ENCODE peak calls at places on chromosomes 5 and 9, in four cellular contexts. One of them, this sample, is unnamed.

GRCh38 chr9:81303658-81304057 is 385.7 kb downstream of the TLE1 start:
- DNase-seq in AG04450: no peak
- DNase-seq in cerebellar cortex: no peak
- DNase-seq in NCI-H460: no peak
- DNase-seq in this sample: no peak

GRCh38 chr9:34988218-34989055 is 1.1 kb upstream of the DNAJB5 start:
- DNase-seq in AG04450: no peak
- DNase-seq in cerebellar cortex: peak
- DNase-seq in NCI-H460: no peak
- DNase-seq in this sample: no peak

GRCh38 chr5:149406203-149406978 is 27.3 kb upstream of the IL17B start:
- DNase-seq in cerebellar cortex: peak
- DNase-seq in AG04450: peak
- DNase-seq in NCI-H460: no peak
- DNase-seq in this sample: no peak

GRCh38 chr5:9534881-9535517 is 10.9 kb downstream of the SEMA5A start:
- DNase-seq in AG04450: no peak
- DNase-seq in cerebellar cortex: no peak
- DNase-seq in NCI-H460: no peak
- DNase-seq in this sample: no peak

GRCh38 chr5:134143964-134144941 is 29.8 kb downstream of the TCF7 start:
- DNase-seq in AG04450: no peak
- DNase-seq in NCI-H460: no peak
- DNase-seq in cerebellar cortex: no peak
- DNase-seq in this sample: no peak

GRCh38 chr5:111748304-111748763 is 8.7 kb downstream of the NREP start:
- DNase-seq in cerebellar cortex: no peak
- DNase-seq in AG04450: peak
- DNase-seq in NCI-H460: no peak
- DNase-seq in this sample: no peak

GRCh38 chr5:147576646-147577535 is 67.0 kb upstream of the DPYSL3 start:
- DNase-seq in AG04450: no peak
- DNase-seq in NCI-H460: peak
- DNase-seq in cerebellar cortex: no peak
- DNase-seq in this sample: no peak

GRCh38 chr9:89872913-89873707 is 268.3 kb downstream of the GADD45G start:
- DNase-seq in cerebellar cortex: no peak
- DNase-seq in AG04450: no peak
- DNase-seq in NCI-H460: no peak
- DNase-seq in this sample: no peak

GRCh38 chr5:1129725-1130082 is 17.8 kb upstream of the SLC12A7 start:
- DNase-seq in cerebellar cortex: no peak
- DNase-seq in AG04450: no peak
- DNase-seq in NCI-H460: no peak
- DNase-seq in this sample: no peak

GRCh38 chr9:34991833-34992375 is 2.4 kb downstream of the DNAJB5 start:
- DNase-seq in AG04450: no peak
- DNase-seq in NCI-H460: no peak
- DNase-seq in cerebellar cortex: peak
- DNase-seq in this sample: no peak

GRCh38 chr5:74376187-74376586 is 264.3 kb downstream of the ENC1 start:
- DNase-seq in AG04450: no peak
- DNase-seq in cerebellar cortex: no peak
- DNase-seq in NCI-H460: no peak
- DNase-seq in this sample: no peak

GRCh38 chr9:125747765-125748510 is 765 bp downstream of the PBX3 start:
- DNase-seq in cerebellar cortex: peak
- DNase-seq in NCI-H460: no peak
- DNase-seq in AG04450: no peak
- DNase-seq in this sample: peak

GRCh38 chr9:108861464-108861863 is 602 bp upstream of the ACTL7A start:
- DNase-seq in cerebellar cortex: no peak
- DNase-seq in NCI-H460: no peak
- DNase-seq in AG04450: no peak
- DNase-seq in this sample: no peak

GRCh38 chr9:114055061-114055460 is 23.0 kb downstream of the AMBP start:
- DNase-seq in cerebellar cortex: no peak
- DNase-seq in NCI-H460: no peak
- DNase-seq in AG04450: no peak
- DNase-seq in this sample: no peak

GRCh38 chr9:132894857-132895846 is 16.5 kb downstream of the SPACA9 start:
- DNase-seq in AG04450: no peak
- DNase-seq in NCI-H460: no peak
- DNase-seq in cerebellar cortex: no peak
- DNase-seq in this sample: no peak

GRCh38 chr5:133508845-133509741 is 103.2 kb downstream of the FSTL4 start:
- DNase-seq in cerebellar cortex: no peak
- DNase-seq in NCI-H460: no peak
- DNase-seq in AG04450: no peak
- DNase-seq in this sample: no peak

GRCh38 chr9:38061326-38061947 is 7.6 kb downstream of the SHB start:
- DNase-seq in AG04450: no peak
- DNase-seq in cerebellar cortex: no peak
- DNase-seq in NCI-H460: no peak
- DNase-seq in this sample: no peak

GRCh38 chr5:116448450-116448849 is 126.2 kb downstream of the SEMA6A start:
- DNase-seq in AG04450: no peak
- DNase-seq in cerebellar cortex: no peak
- DNase-seq in NCI-H460: no peak
- DNase-seq in this sample: no peak

GRCh38 chr5:180975338-180975737 is 13.3 kb upstream of the BTNL3 start:
- DNase-seq in cerebellar cortex: no peak
- DNase-seq in AG04450: no peak
- DNase-seq in NCI-H460: no peak
- DNase-seq in this sample: peak

GRCh38 chr5:134467231-134467630 is 55.5 kb upstream of the CDKN2AIPNL start:
- DNase-seq in NCI-H460: no peak
- DNase-seq in AG04450: no peak
- DNase-seq in cerebellar cortex: no peak
- DNase-seq in this sample: no peak

GRCh38 chr5:26833596-26833995 is 204.8 kb downstream of the CDH9 start:
- DNase-seq in cerebellar cortex: no peak
- DNase-seq in AG04450: no peak
- DNase-seq in NCI-H460: peak
- DNase-seq in this sample: no peak

GRCh38 chr9:88310310-88310980 is 77.8 kb upstream of the SPIN1 start:
- DNase-seq in AG04450: no peak
- DNase-seq in cerebellar cortex: peak
- DNase-seq in NCI-H460: no peak
- DNase-seq in this sample: no peak

GRCh38 chr9:14366071-14366470 is 52.1 kb upstream of the NFIB start:
- DNase-seq in AG04450: peak
- DNase-seq in cerebellar cortex: no peak
- DNase-seq in NCI-H460: no peak
- DNase-seq in this sample: no peak

GRCh38 chr9:136741885-136742568 is 713 bp downstream of the LCN10 start:
- DNase-seq in AG04450: no peak
- DNase-seq in NCI-H460: no peak
- DNase-seq in cerebellar cortex: no peak
- DNase-seq in this sample: peak

This sample was measured in naive B cell.